ENCODE peak calls at places on chromosomes 6 and 20, in ten cellular contexts. N is astrocyte of the spinal cord; O is occipital lobe; Z is bronchial epithelial cell; U is stimulated activated CD4-positive, alpha-beta T cell treated with anti-CD3 and anti-CD28 coated beads, Interleukin-4, amount 100 ng/mL, for 24 hours; M is stimulated activated CD8-positive, alpha-beta memory T cell treated with anti-CD3 and anti-CD28 coated beads, Interleukin-7, amount 100 ng/mL, for 48 hours; V is mucosa of gallbladder; D is mammary epithelial cell; A is KG1; I is glomerular endothelial cell. F is an unnamed sample.
A peak's percentile ranks its signal among the peaks of the same experiment; 100 is the strongest.

GRCh38 chr6:111817451-111818146 is 55.7 kb downstream of the FYN start:
- DNase-seq in N (no peak), O (peak; percentile 48), Z (no peak), U (no peak), M (no peak), V (no peak), D (no peak), A (no peak), I (no peak), F (no peak)

GRCh38 chr20:42779216-42779615 is 410.5 kb downstream of the PTPRT start:
- DNase-seq in N (no peak), O (no peak), Z (no peak), U (no peak), M (no peak), V (no peak), D (no peak), A (no peak), I (no peak), F (no peak)

GRCh38 chr6:13331516-13332348 is 3.4 kb upstream of the TBC1D7 start:
- DNase-seq in N (peak; percentile 39), O (no peak), Z (peak; percentile 50), U (no peak), M (no peak), V (no peak), D (peak; percentile 42), A (peak; percentile 45), I (no peak), F (peak; percentile 24)

GRCh38 chr6:24524329-24524728 is 29.6 kb downstream of the ALDH5A1 start:
- DNase-seq in N (no peak), O (no peak), Z (no peak), U (no peak), M (no peak), V (no peak), D (no peak), A (no peak), I (no peak), F (no peak)

GRCh38 chr6:109187399-109188114 is 92.2 kb downstream of the CEP57L1 start:
- DNase-seq in N (peak; percentile 42), O (no peak), Z (peak; percentile 48), U (peak; percentile 59), M (no peak), V (peak; percentile 51), D (peak; percentile 16), A (peak; percentile 26), I (peak; percentile 16), F (no peak)

GRCh38 chr6:56279346-56280080 is 32.1 kb upstream of the COL21A1 start:
- DNase-seq in N (peak; percentile 30), O (no peak), Z (peak; percentile 30), U (no peak), M (no peak), V (no peak), D (peak; percentile 17), A (no peak), I (no peak), F (peak; percentile 93)

GRCh38 chr6:41733349-41733706 is 2.1 kb downstream of the TFEB start:
- DNase-seq in N (no peak), O (no peak), Z (no peak), U (no peak), M (no peak), V (no peak), D (peak; percentile 38), A (no peak), I (no peak), F (no peak)

GRCh38 chr20:37243076-37243936 is 18.3 kb downstream of the GHRH start:
- DNase-seq in N (no peak), O (no peak), Z (peak; percentile 4), U (no peak), M (no peak), V (no peak), D (no peak), A (no peak), I (no peak), F (no peak)

GRCh38 chr20:818001-818664 is 15.4 kb upstream of the FAM110A start:
- DNase-seq in N (no peak), O (no peak), Z (peak; percentile 26), U (no peak), M (no peak), V (no peak), D (peak; percentile 47), A (no peak), I (no peak), F (no peak)

GRCh38 chr6:114033606-114034005 is 62.7 kb upstream of the HDAC2 start:
- DNase-seq in N (no peak), O (no peak), Z (peak; percentile 12), U (no peak), M (no peak), V (no peak), D (peak; percentile 6), A (no peak), I (no peak), F (no peak)

GRCh38 chr6:165181951-165182414 is 127.4 kb downstream of the C6orf118 start:
- DNase-seq in N (peak; percentile 70), O (peak; percentile 15), Z (peak; percentile 94), U (no peak), M (no peak), V (no peak), D (peak; percentile 21), A (no peak), I (no peak), F (no peak)

GRCh38 chr6:166078294-166078693 is 89.4 kb downstream of the TBXT start:
- DNase-seq in N (peak; percentile 98), O (no peak), Z (no peak), U (no peak), M (no peak), V (no peak), D (no peak), A (no peak), I (no peak), F (peak; percentile 73)

GRCh38 chr6:71252407-71252806 is 36.2 kb upstream of the OGFRL1 start:
- DNase-seq in N (no peak), O (no peak), Z (no peak), U (no peak), M (no peak), V (no peak), D (no peak), A (peak; percentile 11), I (no peak), F (no peak)

GRCh38 chr6:42239736-42240375 is 22.2 kb upstream of the MRPS10 start:
- DNase-seq in N (peak; percentile 65), O (no peak), Z (peak; percentile 91), U (no peak), M (no peak), V (no peak), D (peak; percentile 81), A (no peak), I (no peak), F (peak; percentile 35)

GRCh38 chr6:144151010-144151727 is 852 bp downstream of the STX11 start:
- DNase-seq in N (peak; percentile 14), O (no peak), Z (peak; percentile 64), U (peak; percentile 73), M (peak; percentile 26), V (peak; percentile 13), D (peak; percentile 38), A (no peak), I (no peak), F (peak; percentile 31)

GRCh38 chr6:150659046-150659763 is 59.5 kb downstream of the PLEKHG1 start:
- DNase-seq in N (no peak), O (no peak), Z (peak; percentile 66), U (no peak), M (no peak), V (peak; percentile 24), D (peak; percentile 56), A (no peak), I (no peak), F (no peak)

GRCh38 chr6:24536466-24536865 is 41.7 kb downstream of the ALDH5A1 start:
- DNase-seq in N (no peak), O (no peak), Z (no peak), U (no peak), M (no peak), V (no peak), D (no peak), A (no peak), I (no peak), F (no peak)

GRCh38 chr20:37390891-37391525 is 45.1 kb downstream of the SRC start:
- DNase-seq in N (no peak), O (no peak), Z (no peak), U (no peak), M (no peak), V (no peak), D (no peak), A (no peak), I (no peak), F (no peak)

GRCh38 chr6:16681260-16681873 is 79.9 kb downstream of the ATXN1 start:
- DNase-seq in N (peak; percentile 92), O (no peak), Z (peak; percentile 99), U (no peak), M (no peak), V (no peak), D (peak; percentile 95), A (no peak), I (no peak), F (peak; percentile 87)

GRCh38 chr6:159941286-159942113 is 27.4 kb upstream of the IGF2R start:
- DNase-seq in N (peak; percentile 57), O (no peak), Z (peak; percentile 50), U (peak; percentile 39), M (no peak), V (peak; percentile 35), D (peak; percentile 51), A (no peak), I (no peak), F (no peak)

GRCh38 chr6:155260686-155261085 is 3.1 kb upstream of the CLDN20 start:
- DNase-seq in N (no peak), O (no peak), Z (no peak), U (no peak), M (no peak), V (no peak), D (no peak), A (no peak), I (no peak), F (no peak)

GRCh38 chr6:107330190-107330589 is 129.2 kb downstream of the PDSS2 start:
- DNase-seq in N (no peak), O (no peak), Z (no peak), U (peak; percentile 6), M (no peak), V (no peak), D (no peak), A (no peak), I (no peak), F (no peak)

GRCh38 chr6:108163644-108164536 is 1.9 kb upstream of the NR2E1 start:
- DNase-seq in N (no peak), O (no peak), Z (peak; percentile 40), U (no peak), M (no peak), V (no peak), D (peak; percentile 55), A (no peak), I (no peak), F (no peak)

GRCh38 chr6:41370488-41371111 is 35.2 kb downstream of the NCR2 start:
- DNase-seq in N (no peak), O (no peak), Z (peak; percentile 64), U (no peak), M (no peak), V (no peak), D (peak; percentile 35), A (no peak), I (no peak), F (peak; percentile 41)

GRCh38 chr6:36038120-36038876 is 10.7 kb downstream of the MAPK14 start:
- DNase-seq in N (no peak), O (no peak), Z (no peak), U (no peak), M (no peak), V (no peak), D (no peak), A (no peak), I (no peak), F (no peak)

GRCh38 chr6:34143884-34144580 is 1.9 kb downstream of the GRM4 start:
- DNase-seq in N (no peak), O (no peak), Z (no peak), U (peak; percentile 43), M (no peak), V (no peak), D (no peak), A (no peak), I (no peak), F (no peak)

GRCh38 chr20:31560900-31561598 is 44.0 kb upstream of the ID1 start:
- DNase-seq in N (peak; percentile 97), O (peak; percentile 15), Z (peak; percentile 96), U (no peak), M (no peak), V (peak; percentile 77), D (peak; percentile 94), A (no peak), I (peak; percentile 87), F (peak; percentile 91)

F was measured in NCI-H226.